ENCODE peak calls at places on chromosomes 12 and 14, in four cellular contexts. S is GM23338, Y is Peyer's patch, P is OCI-LY7. U is an unnamed sample. For H3K4me1, the result is how much of the 10 kb centered on the place peaks cover.

GRCh38 chr12:46661161-46661845 is 164.5 kb downstream of the SLC38A4 start:
- DNase-seq in S (peak), P (peak), Y (no peak), U (peak)

GRCh38 chr14:101066826-101067508 is 163.4 kb upstream of the RTL1 start:
- DNase-seq in S (no peak), P (no peak), Y (peak), U (peak)

GRCh38 chr12:124898200-124898950 is 16.1 kb downstream of the UBC start:
- DNase-seq in Y (peak), S (peak), P (peak), U (peak)

GRCh38 chr12:72380441-72380840 is 108.3 kb downstream of the TRHDE start:
- DNase-seq in P (no peak), S (no peak), Y (no peak), U (no peak)

GRCh38 chr14:30573203-30573814 is 14.4 kb downstream of the G2E3 start:
- DNase-seq in S (no peak), Y (no peak), P (no peak), U (no peak)

GRCh38 chr12:96078281-96078761 is 42.9 kb upstream of the LTA4H start:
- DNase-seq in Y (no peak), P (no peak), S (no peak), U (peak)

GRCh38 chr14:96246535-96246839 is 9.5 kb upstream of the BDKRB1 start:
- DNase-seq in S (no peak), P (no peak), Y (peak), U (no peak)

GRCh38 chr12:109309441-109310246 is 560 bp upstream of the FOXN4 start:
- DNase-seq in S (peak), Y (no peak), P (peak), U (no peak)

GRCh38 chr14:24146978-24147760 is at the start of gene RNF31:
- DNase-seq in Y (peak), S (peak), P (peak), U (peak)

GRCh38 chr12:94172973-94173372 is 24.6 kb downstream of the PLXNC1 start:
- DNase-seq in Y (no peak), P (no peak), S (no peak), U (peak)

GRCh38 chr12:126434412-126434811 is 1369.2 kb downstream of the AACS start:
- DNase-seq in P (no peak), S (no peak), Y (no peak), U (no peak)

GRCh38 chr12:4108803-4109345 is 164.7 kb upstream of the CCND2 start:
- DNase-seq in S (no peak), P (no peak), Y (no peak), U (no peak)

GRCh38 chr12:129827102-129827873 is 76.5 kb downstream of the TMEM132D start:
- DNase-seq in S (peak), Y (no peak), P (no peak), U (no peak)

GRCh38 chr12:130633771-130634170 is 82.3 kb downstream of the RIMBP2 start:
- DNase-seq in Y (no peak), P (no peak), S (peak), U (no peak)

GRCh38 chr12:32615441-32615840 is 63.7 kb upstream of the DNM1L start:
- DNase-seq in P (no peak), Y (peak), S (no peak), U (no peak)

GRCh38 chr12:32266756-32267155 is 132.6 kb upstream of the FGD4 start:
- DNase-seq in P (no peak), Y (no peak), S (no peak), U (no peak)

GRCh38 chr12:106953352-106954260 is 2.1 kb upstream of the TMEM263 start:
- DNase-seq in P (no peak), Y (no peak), S (no peak), U (no peak)

GRCh38 chr12:94261119-94261518 is 112.7 kb downstream of the PLXNC1 start:
- DNase-seq in Y (no peak), P (no peak), S (peak), U (no peak)

GRCh38 chr14:57245941-57246340 is 22.8 kb downstream of the EXOC5 start:
- DNase-seq in S (no peak), P (no peak), Y (no peak), U (no peak)

GRCh38 chr14:61409782-61410181 is 88.4 kb downstream of the PRKCH start:
- DNase-seq in S (no peak), P (no peak), Y (no peak), U (no peak)
- H3K4me1 ChIP-seq in S (under half), P (under half), Y (under half), U (under half)

GRCh38 chr12:9132008-9132535 is 16.4 kb upstream of the A2M start:
- DNase-seq in Y (no peak), P (no peak), S (no peak), U (no peak)

GRCh38 chr12:9134981-9135628 is 19.4 kb upstream of the A2M start:
- DNase-seq in P (peak), Y (no peak), S (peak), U (peak)

GRCh38 chr12:9135903-9136310 is 20.2 kb upstream of the A2M start:
- DNase-seq in S (no peak), Y (no peak), P (no peak), U (no peak)

GRCh38 chr12:9130244-9130643 is 14.5 kb upstream of the A2M start:
- DNase-seq in S (no peak), Y (no peak), P (no peak), U (no peak)

GRCh38 chr12:9133243-9133938 is 17.7 kb upstream of the A2M start:
- DNase-seq in P (no peak), Y (no peak), S (no peak), U (no peak)
- TF ChIP-seq CTCF in P (no peak), Y (no peak), S (no peak), U (no peak)

GRCh38 chr14:105088812-105089745 is 23.8 kb upstream of the GPR132 start:
- DNase-seq in S (no peak), Y (peak), P (no peak), U (no peak)

GRCh38 chr14:105086833-105087307 is 21.6 kb upstream of the GPR132 start:
- DNase-seq in Y (peak), S (peak), P (peak), U (peak)

GRCh38 chr14:105085766-105086165 is 20.5 kb upstream of the GPR132 start:
- DNase-seq in Y (peak), P (no peak), S (no peak), U (no peak)

GRCh38 chr14:105087963-105088811 is 23.0 kb upstream of the GPR132 start:
- DNase-seq in P (no peak), S (peak), Y (peak), U (peak)

GRCh38 chr14:105087308-105087962 is 22.2 kb upstream of the GPR132 start:
- DNase-seq in Y (peak), S (peak), P (no peak), U (no peak)
- H3K4me1 ChIP-seq in Y (under half), S (under half), P (under half), U (half or more)

DNA sequence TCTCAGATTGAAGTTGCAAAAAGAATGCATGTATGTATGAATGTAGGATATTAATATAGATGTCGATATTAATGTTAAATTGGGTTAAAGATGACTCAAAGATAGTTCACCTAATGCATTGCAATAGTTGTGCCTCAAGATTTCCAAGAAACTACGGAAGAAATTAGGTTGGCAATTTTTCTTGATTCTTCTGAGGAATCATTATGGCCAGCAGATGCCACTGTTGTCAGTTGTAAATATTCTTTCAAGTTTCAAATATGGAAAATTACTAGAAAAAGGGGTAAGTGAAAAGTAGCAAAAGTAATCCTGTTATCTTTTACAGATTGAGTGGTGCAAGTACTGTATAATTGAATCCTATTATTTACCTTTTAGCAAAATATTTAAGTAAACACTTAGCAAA is 202.1 kb downstream of the ADAMTS20 start:
- DNase-seq in S (no peak), P (no peak), Y (no peak), U (no peak)
- TF ChIP-seq CTCF in S (peak), P (peak), Y (no peak), U (peak)

DNA sequence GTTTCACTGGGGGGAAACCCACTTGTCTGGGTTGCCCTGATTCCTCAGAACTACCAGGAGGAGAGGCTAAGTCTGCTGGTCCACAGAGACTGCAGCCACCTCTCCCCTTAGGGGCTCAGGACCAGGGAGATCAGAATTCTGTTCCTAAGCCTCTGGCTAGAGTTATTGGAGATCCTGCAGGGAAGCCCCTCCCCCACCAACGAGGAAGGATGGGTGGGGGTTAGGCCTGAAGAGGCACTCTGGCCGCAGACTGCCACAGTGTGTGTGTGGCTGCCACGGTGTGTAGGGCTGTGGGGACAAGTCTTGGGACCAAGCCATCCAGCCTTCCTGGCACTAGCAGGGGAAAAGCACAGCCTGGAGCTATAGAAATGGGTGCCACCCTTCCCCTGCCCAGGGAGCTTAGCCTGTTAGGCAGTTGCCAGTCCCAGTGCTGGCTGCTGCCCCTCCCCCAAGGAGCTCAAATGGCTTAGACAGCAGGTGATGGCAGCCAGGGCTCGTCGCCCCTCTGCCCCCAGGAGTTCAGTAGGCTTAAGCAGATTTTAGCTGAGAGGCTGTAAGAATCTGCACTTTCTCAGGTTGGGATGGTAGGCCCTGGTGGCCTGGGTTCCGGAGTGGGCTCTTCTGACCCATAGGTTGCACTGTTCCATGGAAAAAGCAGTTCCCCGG is 107.7 kb downstream of the ERGIC2 start:
- DNase-seq in S (peak), Y (no peak), P (no peak), U (no peak)
- H3K4me1 ChIP-seq in S (under half), Y (under half), P (under half), U (under half)

GRCh38 chr12:8078400-8078799 is 3.7 kb upstream of the NECAP1 start:
- DNase-seq in Y (peak), P (peak), S (peak), U (peak)
- TF ChIP-seq CTCF in Y (peak), P (peak), S (peak), U (peak)

DNA sequence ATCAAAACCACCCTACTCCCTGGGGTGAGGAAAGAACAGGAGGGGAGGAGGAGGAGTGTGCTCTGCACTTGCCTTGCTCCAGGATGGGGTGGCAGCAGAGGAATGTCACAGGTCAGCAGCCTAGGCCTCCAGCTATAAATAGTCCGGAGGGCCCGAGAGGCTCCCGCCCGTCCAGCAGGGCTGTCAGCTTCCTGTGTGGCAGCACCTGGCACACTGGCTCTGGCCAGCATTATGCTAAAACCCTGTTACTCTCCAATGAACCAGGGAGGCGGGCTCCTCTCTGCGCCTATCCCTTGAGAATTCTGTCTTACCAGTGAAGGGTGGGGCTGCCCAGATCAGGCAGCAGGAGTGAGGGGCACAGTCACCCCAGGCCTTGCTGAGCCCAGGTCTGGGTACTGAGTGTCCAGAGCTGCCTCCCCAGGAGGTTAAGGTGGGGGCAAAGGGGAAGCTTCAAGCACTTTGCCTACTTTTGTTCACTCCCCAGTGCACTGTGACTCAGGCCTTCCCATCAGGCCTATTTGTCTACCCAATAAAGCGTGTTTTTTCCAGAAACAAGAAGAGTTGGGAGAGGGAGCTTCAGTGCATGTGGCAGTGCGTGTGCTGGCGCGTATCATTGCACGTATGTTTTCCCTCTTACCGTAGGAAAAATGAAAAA is 1.1 kb upstream of the COX14 start:
- DNase-seq in S (peak), Y (peak), P (peak), U (peak)
- H3K4me1 ChIP-seq in S (under half), Y (under half), P (under half), U (under half)

DNA sequence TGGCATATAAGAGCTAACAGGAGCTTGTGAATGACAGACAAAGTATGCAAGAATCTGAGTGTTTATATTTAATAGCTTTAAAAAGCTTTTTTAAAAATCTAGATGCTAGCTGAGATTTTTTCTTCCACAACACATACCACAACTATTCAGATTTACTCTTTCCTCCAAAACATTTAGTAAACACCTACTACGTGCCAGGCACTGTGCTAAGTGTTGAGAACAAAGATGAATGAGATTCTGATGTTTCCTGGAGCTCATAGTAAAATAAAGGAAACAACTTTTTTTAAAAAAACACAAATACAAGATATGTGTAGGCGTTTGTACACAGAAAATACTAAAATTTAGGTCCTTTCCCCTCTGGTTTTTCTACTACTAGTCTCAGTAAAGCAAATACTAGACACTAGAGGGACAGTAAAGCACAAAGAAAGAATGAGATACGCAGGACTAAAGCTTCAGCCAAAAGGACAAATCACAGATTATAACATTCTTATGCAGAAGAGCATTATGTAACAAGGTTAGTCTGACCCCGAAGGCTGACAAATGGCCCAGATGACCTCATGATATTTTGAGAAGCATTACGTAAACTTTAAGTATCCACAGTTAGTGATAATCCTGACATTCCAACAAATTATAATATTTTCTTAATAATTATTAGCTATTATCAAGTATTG is 78.6 kb upstream of the PAWR start:
- DNase-seq in Y (no peak), S (peak), P (no peak), U (no peak)
- TF ChIP-seq CTCF in Y (no peak), S (no peak), P (no peak), U (no peak)

U was measured in body of pancreas.